ENCODE peak calls at places on chromosomes 11 and 22, in six cellular contexts. S is AG09319, Y is GM13977, U is psoas muscle, P is cardiac fibroblast, N is amygdala. O is an unnamed sample.
A peak's percentile ranks its signal among the peaks of the same experiment; 100 is the strongest.

GRCh38 chr22:44328762-44329161 is 16.0 kb upstream of the SHISAL1 start:
- DNase-seq in Y (no peak), N (no peak), P (no peak), S (no peak), U (no peak), O (no peak)

GRCh38 chr11:116499396-116500001 is 273.3 kb downstream of the BUD13 start:
- DNase-seq in Y (peak; percentile 86), P (peak; percentile 61), N (peak; percentile 18), U (peak; percentile 77), S (peak; percentile 3), O (peak; percentile 84)

GRCh38 chr11:12048936-12049790 is 40.7 kb upstream of the DKK3 start:
- DNase-seq in S (no peak), U (no peak), Y (no peak), P (no peak), N (no peak), O (no peak)

GRCh38 chr22:41699264-41700104 is at the start of gene MEI1:
- DNase-seq in N (peak; percentile 57), U (peak; percentile 92), Y (peak; percentile 96), P (peak; percentile 78), S (peak; percentile 30), O (peak; percentile 93)

GRCh38 chr22:41488076-41488475 is 19.2 kb downstream of the ACO2 start:
- DNase-seq in Y (no peak), N (no peak), P (no peak), U (no peak), S (no peak), O (no peak)

GRCh38 chr11:1750840-1751520 is 585 bp upstream of the IFITM10 start:
- DNase-seq in Y (peak; percentile 37), P (no peak), S (no peak), N (no peak), U (peak; percentile 64), O (peak; percentile 33)

GRCh38 chr11:5992604-5993251 is 5.9 kb upstream of the OR52L1 start:
- DNase-seq in Y (peak; percentile 43), U (no peak), S (no peak), N (no peak), P (peak; percentile 23), O (peak; percentile 39)

GRCh38 chr11:12418019-12418611 is 40.7 kb downstream of the PARVA start:
- DNase-seq in N (no peak), P (peak; percentile 74), U (no peak), S (no peak), Y (no peak), O (no peak)

GRCh38 chr22:29328566-29329500 is 13.3 kb upstream of the RASL10A start:
- DNase-seq in P (no peak), N (no peak), S (no peak), Y (no peak), U (peak; percentile 92), O (no peak)

GRCh38 chr22:22713416-22713815 is 69.0 kb downstream of the GGTLC2 start:
- DNase-seq in Y (no peak), N (no peak), P (no peak), S (no peak), U (no peak), O (no peak)

GRCh38 chr11:33944693-33945424 is 53.0 kb upstream of the LMO2 start:
- DNase-seq in N (no peak), S (no peak), U (no peak), Y (no peak), P (no peak), O (no peak)

GRCh38 chr11:111049131-111049530 is 196.4 kb upstream of the POU2AF2 start:
- DNase-seq in S (no peak), P (no peak), Y (no peak), N (no peak), U (no peak), O (no peak)

GRCh38 chr22:37419916-37420655 is 7.2 kb downstream of the ELFN2 start:
- DNase-seq in S (no peak), P (no peak), N (no peak), U (no peak), Y (peak; percentile 59), O (no peak)

GRCh38 chr11:94786264-94787126 is 18.3 kb downstream of the AMOTL1 start:
- DNase-seq in Y (peak; percentile 50), U (no peak), S (no peak), N (no peak), P (peak; percentile 74), O (peak; percentile 57)

GRCh38 chr22:44094751-44095302 is 70.7 kb downstream of the PARVB start:
- DNase-seq in U (peak; percentile 23), Y (no peak), S (no peak), P (no peak), N (no peak), O (no peak)

GRCh38 chr11:67311556-67312082 is 8.3 kb downstream of the SSH3 start:
- DNase-seq in N (no peak), Y (no peak), S (no peak), U (no peak), P (no peak), O (no peak)

GRCh38 chr22:45731798-45732495 is 60.3 kb downstream of the ATXN10 start:
- DNase-seq in N (no peak), S (no peak), P (peak; percentile 51), U (no peak), Y (no peak), O (no peak)

GRCh38 chr11:27699242-27699925 is 871 bp downstream of the BDNF start:
- DNase-seq in S (no peak), U (no peak), N (no peak), P (peak; percentile 54), Y (no peak), O (no peak)

GRCh38 chr11:131671764-131672163 is 301.3 kb downstream of the NTM start:
- DNase-seq in S (no peak), N (peak; percentile 29), Y (no peak), U (no peak), P (no peak), O (no peak)

GRCh38 chr11:1730230-1730629 is 20.2 kb downstream of the IFITM10 start:
- DNase-seq in N (no peak), U (no peak), Y (no peak), S (no peak), P (no peak), O (no peak)

GRCh38 chr22:23402275-23403151 is 177.6 kb downstream of the IGLL1 start:
- DNase-seq in P (peak; percentile 56), Y (peak; percentile 87), N (no peak), S (no peak), U (peak; percentile 54), O (peak; percentile 86)

GRCh38 chr11:93905384-93905783 is 55.0 kb upstream of the VSTM5 start:
- DNase-seq in Y (no peak), S (no peak), U (no peak), N (no peak), P (peak; percentile 37), O (no peak)

GRCh38 chr11:59555601-59556114 is 44.3 kb downstream of the OR4D9 start:
- DNase-seq in S (no peak), P (no peak), N (no peak), U (no peak), Y (no peak), O (no peak)

GRCh38 chr11:42770444-42771065 is 541.2 kb upstream of the API5 start:
- DNase-seq in S (no peak), N (no peak), U (no peak), P (peak; percentile 23), Y (peak; percentile 28), O (peak; percentile 24)

GRCh38 chr11:17387280-17387679 is 1.2 kb downstream of the KCNJ11 start:
- DNase-seq in Y (no peak), P (no peak), S (no peak), N (no peak), U (no peak), O (no peak)

GRCh38 chr11:69504576-69505420 is 23.3 kb downstream of the LINC01488 start:
- DNase-seq in Y (no peak), N (no peak), S (no peak), U (no peak), P (no peak), O (no peak)

O was measured in GM13976.